ENCODE peak calls at places on chromosomes 16 and 17, in seven cellular contexts. A is nephron progenitor cell; E is activated naive CD4-positive, alpha-beta T cell treated with Interleukin-2 at 50 U/mL for 16 hours; Q is activated T-cell treated with anti-CD3 and anti-CD28 coated beads, Interleukin-2, amount 50 U/mL, for 72 hours; B is MCF 10A; U is sciatic nerve; R is T-cell. S is an unnamed sample.

GRCh38 chr16:1548234-1548633 is 14.8 kb downstream of the TMEM204 start:
- DNase-seq in B (no peak), E (no peak), R (no peak), Q (no peak), A (no peak), U (no peak), S (no peak)

GRCh38 chr16:54430491-54431030 is 144.0 kb upstream of the IRX3 start:
- DNase-seq in A (no peak), Q (no peak), B (no peak), R (no peak), U (no peak), E (no peak), S (peak; percentile 37)

GRCh38 chr16:1290032-1290431 is 19.4 kb upstream of the UBE2I start:
- DNase-seq in A (no peak), E (no peak), U (no peak), R (no peak), Q (no peak), B (no peak), S (no peak)

GRCh38 chr16:12158428-12158827 is 181.9 kb downstream of the SNX29 start:
- DNase-seq in R (no peak), A (no peak), U (no peak), B (peak; percentile 31), Q (no peak), E (no peak), S (no peak)

GRCh38 chr16:15483857-15484256 is 49.5 kb downstream of the BMERB1 start:
- DNase-seq in R (no peak), B (no peak), E (no peak), U (no peak), Q (no peak), A (no peak), S (no peak)

GRCh38 chr16:65406076-65406475 is 284.2 kb upstream of the CDH11 start:
- DNase-seq in R (no peak), Q (no peak), B (no peak), E (no peak), U (no peak), A (no peak), S (no peak)

GRCh38 chr17:65055708-65056638 is 567 bp downstream of the GNA13 start:
- DNase-seq in Q (peak; percentile 57), E (peak; percentile 58), U (peak; percentile 86), A (peak; percentile 49), B (peak; percentile 55), R (peak; percentile 58), S (peak; percentile 76)

GRCh38 chr17:7841309-7841621 is 7.2 kb downstream of the KDM6B start:
- DNase-seq in Q (no peak), E (no peak), B (no peak), A (no peak), U (no peak), R (no peak), S (peak; percentile 87)

GRCh38 chr17:82372591-82373452 is 1.3 kb downstream of the UTS2R start:
- DNase-seq in R (no peak), U (no peak), A (peak; percentile 52), E (no peak), B (no peak), Q (no peak), S (no peak)

GRCh38 chr16:87840462-87840978 is 28.8 kb downstream of the SLC7A5 start:
- DNase-seq in E (no peak), R (no peak), B (no peak), A (no peak), Q (no peak), U (no peak), S (no peak)

GRCh38 chr17:15185625-15185991 is 79.5 kb downstream of the PMP22 start:
- DNase-seq in R (no peak), E (no peak), B (peak; percentile 82), Q (no peak), A (no peak), U (no peak), S (peak; percentile 28)

GRCh38 chr17:40779181-40779909 is 3.0 kb downstream of the KRT27 start:
- DNase-seq in Q (peak; percentile 9), R (no peak), U (no peak), B (no peak), A (no peak), E (peak; percentile 11), S (peak; percentile 51)

GRCh38 chr17:72477529-72477928 is 356.7 kb downstream of the SOX9 start:
- DNase-seq in U (no peak), A (no peak), E (no peak), Q (no peak), B (no peak), R (no peak), S (no peak)

GRCh38 chr16:89383095-89384003 is 107.0 kb downstream of the ANKRD11 start:
- DNase-seq in U (no peak), A (peak; percentile 31), B (peak; percentile 62), Q (peak; percentile 29), R (peak; percentile 31), E (no peak), S (peak; percentile 66)

GRCh38 chr17:42312285-42313130 is 24.2 kb downstream of the STAT5A start:
- DNase-seq in E (peak; percentile 78), Q (peak; percentile 87), U (peak; percentile 93), R (peak; percentile 79), A (peak; percentile 87), B (peak; percentile 58), S (peak; percentile 87)

GRCh38 chr16:16021988-16022682 is 72.7 kb downstream of the ABCC1 start:
- DNase-seq in A (peak; percentile 84), U (peak; percentile 93), Q (no peak), E (no peak), R (no peak), B (peak; percentile 97), S (peak; percentile 93)

GRCh38 chr16:12340151-12340733 is 363.7 kb downstream of the SNX29 start:
- DNase-seq in R (no peak), U (no peak), E (peak; percentile 12), A (no peak), Q (peak; percentile 28), B (peak; percentile 54), S (peak; percentile 55)

GRCh38 chr17:57447357-57448019 is 191.2 kb downstream of the MSI2 start:
- DNase-seq in E (no peak), Q (no peak), R (no peak), U (no peak), A (no peak), B (no peak), S (no peak)

GRCh38 chr17:67558740-67559380 is 158.9 kb upstream of the NOL11 start:
- DNase-seq in R (no peak), A (no peak), Q (peak; percentile 22), E (no peak), U (no peak), B (peak; percentile 1), S (no peak)

GRCh38 chr16:67177743-67178699 is 5.7 kb downstream of the MATCAP1 start:
- DNase-seq in R (peak; percentile 52), B (peak; percentile 88), U (no peak), Q (peak; percentile 50), E (peak; percentile 58), A (peak; percentile 72), S (peak; percentile 96)

GRCh38 chr17:16418684-16419066 is 3.3 kb downstream of the TRPV2 start:
- DNase-seq in U (no peak), A (no peak), E (no peak), B (no peak), R (no peak), Q (peak; percentile 40), S (no peak)

GRCh38 chr17:17125136-17126084 is 80.7 kb downstream of the PLD6 start:
- DNase-seq in R (peak; percentile 40), A (no peak), E (no peak), U (no peak), Q (no peak), B (no peak), S (no peak)

GRCh38 chr16:49795513-49795912 is 60.4 kb downstream of the ZNF423 start:
- DNase-seq in A (no peak), U (no peak), Q (no peak), R (no peak), B (no peak), E (no peak), S (no peak)

GRCh38 chr16:4404247-4404966 is 12.0 kb downstream of the CORO7 start:
- DNase-seq in B (peak; percentile 38), E (peak; percentile 30), U (no peak), Q (peak; percentile 43), R (no peak), A (peak; percentile 81), S (peak; percentile 81)

GRCh38 chr16:57283956-57284205 is 591 bp downstream of the PLLP start:
- DNase-seq in E (no peak), U (no peak), Q (no peak), R (no peak), B (no peak), A (no peak), S (no peak)

GRCh38 chr16:84729716-84730320 is 30.0 kb downstream of the USP10 start:
- DNase-seq in A (no peak), E (no peak), U (no peak), Q (no peak), R (no peak), B (no peak), S (no peak)

S was measured in trophoblast cell.